ENCODE peak calls at places on chromosomes 3 and 15, in five cellular contexts. J is EL; E is H9; X is AG08395; A is stimulated activated CD8-positive, alpha-beta memory T cell treated with anti-CD3 and anti-CD28 coated beads, Interleukin-4, amount 100 ng/mL, for 48 hours. Y is an unnamed sample.

GRCh38 chr3:34207826-34208225 is 409.4 kb downstream of the PDCD6IP start:
- DNase-seq in J (no peak), E (no peak), X (no peak), A (no peak), Y (no peak)

GRCh38 chr15:67611803-67612369 is 69.4 kb downstream of the MAP2K5 start:
- DNase-seq in J (no peak), E (no peak), X (no peak), A (no peak), Y (no peak)

GRCh38 chr3:169252535-169252934 is 411.0 kb downstream of the MECOM start:
- DNase-seq in J (no peak), E (no peak), X (no peak), A (no peak), Y (no peak)

GRCh38 chr3:4797201-4797600 is 182.0 kb upstream of the BHLHE40 start:
- DNase-seq in J (no peak), E (no peak), X (no peak), A (no peak), Y (no peak)

GRCh38 chr3:65285956-65286355 is 598.2 kb upstream of the ADAMTS9 start:
- DNase-seq in J (no peak), E (no peak), X (no peak), A (no peak), Y (no peak)

GRCh38 chr3:124800511-124801374 is 70.5 kb downstream of the UMPS start:
- DNase-seq in J (peak), E (no peak), X (no peak), A (no peak), Y (no peak)

GRCh38 chr3:129829640-129830039 is 63.9 kb downstream of the TMCC1 start:
- DNase-seq in J (peak), E (peak), X (peak), A (no peak), Y (peak)

GRCh38 chr3:46282696-46283095 is 40.4 kb downstream of the CCR3 start:
- DNase-seq in J (no peak), E (no peak), X (no peak), A (peak), Y (no peak)

GRCh38 chr15:36501063-36501678 is 78.3 kb upstream of the CDIN1 start:
- DNase-seq in J (peak), E (peak), X (peak), A (no peak), Y (peak)

GRCh38 chr3:30549600-30549999 is 56.8 kb upstream of the TGFBR2 start:
- DNase-seq in J (no peak), E (peak), X (no peak), A (no peak), Y (no peak)

GRCh38 chr3:137065381-137065780 is 107.6 kb downstream of the IL20RB start:
- DNase-seq in J (no peak), E (peak), X (no peak), A (no peak), Y (no peak)

GRCh38 chr3:133460809-133461208 is 61.0 kb downstream of the BFSP2 start:
- DNase-seq in J (no peak), E (no peak), X (no peak), A (no peak), Y (no peak)

GRCh38 chr3:11954312-11954934 is 49.8 kb upstream of the SYN2 start:
- DNase-seq in J (no peak), E (no peak), X (no peak), A (no peak), Y (no peak)

GRCh38 chr3:52218953-52219650 is 6.3 kb downstream of the TLR9 start:
- DNase-seq in J (no peak), E (peak), X (no peak), A (no peak), Y (no peak)

GRCh38 chr15:42727740-42728355 is 9.1 kb downstream of the CDAN1 start:
- DNase-seq in J (no peak), E (no peak), X (no peak), A (no peak), Y (no peak)

Y was measured in SW 1271.